ENCODE peak calls at places on chromosomes 7 and 10, in nine cellular contexts. One of them, this sample, is unnamed.

GRCh38 chr10:24299587-24300258 is 90.8 kb downstream of the KIAA1217 start:
- DNase-seq in NCI-H748 treated with DMSO at 0.1 percent for 48 hours: no peak
- DNase-seq in stimulated activated CD8-positive, alpha-beta memory T cell treated with anti-CD3 and anti-CD28 coated beads, Interleukin-12 subunit alpha, Interleukin-12 subunit beta, amount 100 ng/mL, for 4 hours: no peak
- DNase-seq in GM03348: no peak
- DNase-seq in tibial nerve: no peak
- DNase-seq in AG20443: no peak
- DNase-seq in left cardiac atrium: no peak
- DNase-seq in activated T-cell treated with anti-CD3 and anti-CD28 coated beads, Interleukin-2, amount 50 U/mL, for 4 hours: no peak
- DNase-seq in activated T-helper 1 cell treated with anti-CD3 and anti-CD28 coated beads, Interleukin-2, amount 50 U/mL, for 16 hours: no peak
- DNase-seq in this sample: no peak

GRCh38 chr7:151658778-151659177 is 139.1 kb upstream of the RHEB start:
- DNase-seq in stimulated activated CD8-positive, alpha-beta memory T cell treated with anti-CD3 and anti-CD28 coated beads, Interleukin-12 subunit alpha, Interleukin-12 subunit beta, amount 100 ng/mL, for 4 hours: no peak
- DNase-seq in left cardiac atrium: no peak
- DNase-seq in activated T-helper 1 cell treated with anti-CD3 and anti-CD28 coated beads, Interleukin-2, amount 50 U/mL, for 16 hours: no peak
- DNase-seq in AG20443: no peak
- DNase-seq in NCI-H748 treated with DMSO at 0.1 percent for 48 hours: no peak
- DNase-seq in GM03348: peak
- DNase-seq in tibial nerve: no peak
- DNase-seq in activated T-cell treated with anti-CD3 and anti-CD28 coated beads, Interleukin-2, amount 50 U/mL, for 4 hours: no peak
- DNase-seq in this sample: no peak

GRCh38 chr7:143372070-143372469 is 9.1 kb upstream of the ZYX start:
- DNase-seq in GM03348: no peak
- DNase-seq in activated T-helper 1 cell treated with anti-CD3 and anti-CD28 coated beads, Interleukin-2, amount 50 U/mL, for 16 hours: peak
- DNase-seq in activated T-cell treated with anti-CD3 and anti-CD28 coated beads, Interleukin-2, amount 50 U/mL, for 4 hours: peak
- DNase-seq in left cardiac atrium: no peak
- DNase-seq in tibial nerve: peak
- DNase-seq in NCI-H748 treated with DMSO at 0.1 percent for 48 hours: no peak
- DNase-seq in AG20443: no peak
- DNase-seq in stimulated activated CD8-positive, alpha-beta memory T cell treated with anti-CD3 and anti-CD28 coated beads, Interleukin-12 subunit alpha, Interleukin-12 subunit beta, amount 100 ng/mL, for 4 hours: no peak
- DNase-seq in this sample: no peak

GRCh38 chr10:100364147-100364546 is 17.1 kb downstream of the SCD start:
- DNase-seq in activated T-cell treated with anti-CD3 and anti-CD28 coated beads, Interleukin-2, amount 50 U/mL, for 4 hours: no peak
- DNase-seq in AG20443: no peak
- DNase-seq in tibial nerve: no peak
- DNase-seq in NCI-H748 treated with DMSO at 0.1 percent for 48 hours: no peak
- DNase-seq in GM03348: no peak
- DNase-seq in stimulated activated CD8-positive, alpha-beta memory T cell treated with anti-CD3 and anti-CD28 coated beads, Interleukin-12 subunit alpha, Interleukin-12 subunit beta, amount 100 ng/mL, for 4 hours: no peak
- DNase-seq in left cardiac atrium: no peak
- DNase-seq in activated T-helper 1 cell treated with anti-CD3 and anti-CD28 coated beads, Interleukin-2, amount 50 U/mL, for 16 hours: no peak
- DNase-seq in this sample: no peak

GRCh38 chr10:103663802-103664201 is 170.3 kb downstream of the NEURL1 start:
- DNase-seq in activated T-cell treated with anti-CD3 and anti-CD28 coated beads, Interleukin-2, amount 50 U/mL, for 4 hours: no peak
- DNase-seq in tibial nerve: no peak
- DNase-seq in AG20443: no peak
- DNase-seq in activated T-helper 1 cell treated with anti-CD3 and anti-CD28 coated beads, Interleukin-2, amount 50 U/mL, for 16 hours: no peak
- DNase-seq in stimulated activated CD8-positive, alpha-beta memory T cell treated with anti-CD3 and anti-CD28 coated beads, Interleukin-12 subunit alpha, Interleukin-12 subunit beta, amount 100 ng/mL, for 4 hours: no peak
- DNase-seq in left cardiac atrium: peak
- DNase-seq in NCI-H748 treated with DMSO at 0.1 percent for 48 hours: no peak
- DNase-seq in GM03348: no peak
- DNase-seq in this sample: no peak

GRCh38 chr10:28054211-28054888 is 55.5 kb upstream of the ODAD2 start:
- DNase-seq in tibial nerve: no peak
- DNase-seq in GM03348: peak
- DNase-seq in activated T-helper 1 cell treated with anti-CD3 and anti-CD28 coated beads, Interleukin-2, amount 50 U/mL, for 16 hours: no peak
- DNase-seq in activated T-cell treated with anti-CD3 and anti-CD28 coated beads, Interleukin-2, amount 50 U/mL, for 4 hours: no peak
- DNase-seq in NCI-H748 treated with DMSO at 0.1 percent for 48 hours: no peak
- DNase-seq in left cardiac atrium: no peak
- DNase-seq in AG20443: peak
- DNase-seq in stimulated activated CD8-positive, alpha-beta memory T cell treated with anti-CD3 and anti-CD28 coated beads, Interleukin-12 subunit alpha, Interleukin-12 subunit beta, amount 100 ng/mL, for 4 hours: no peak
- DNase-seq in this sample: no peak

GRCh38 chr7:40551685-40552576 is 417.1 kb downstream of the SUGCT start:
- DNase-seq in activated T-helper 1 cell treated with anti-CD3 and anti-CD28 coated beads, Interleukin-2, amount 50 U/mL, for 16 hours: no peak
- DNase-seq in tibial nerve: no peak
- DNase-seq in GM03348: peak
- DNase-seq in stimulated activated CD8-positive, alpha-beta memory T cell treated with anti-CD3 and anti-CD28 coated beads, Interleukin-12 subunit alpha, Interleukin-12 subunit beta, amount 100 ng/mL, for 4 hours: no peak
- DNase-seq in NCI-H748 treated with DMSO at 0.1 percent for 48 hours: no peak
- DNase-seq in left cardiac atrium: no peak
- DNase-seq in AG20443: peak
- DNase-seq in activated T-cell treated with anti-CD3 and anti-CD28 coated beads, Interleukin-2, amount 50 U/mL, for 4 hours: no peak
- DNase-seq in this sample: no peak

GRCh38 chr10:131732631-131733127 is 168.1 kb upstream of the PPP2R2D start:
- DNase-seq in GM03348: no peak
- DNase-seq in activated T-cell treated with anti-CD3 and anti-CD28 coated beads, Interleukin-2, amount 50 U/mL, for 4 hours: no peak
- DNase-seq in stimulated activated CD8-positive, alpha-beta memory T cell treated with anti-CD3 and anti-CD28 coated beads, Interleukin-12 subunit alpha, Interleukin-12 subunit beta, amount 100 ng/mL, for 4 hours: no peak
- DNase-seq in NCI-H748 treated with DMSO at 0.1 percent for 48 hours: no peak
- DNase-seq in activated T-helper 1 cell treated with anti-CD3 and anti-CD28 coated beads, Interleukin-2, amount 50 U/mL, for 16 hours: no peak
- DNase-seq in left cardiac atrium: no peak
- DNase-seq in tibial nerve: no peak
- DNase-seq in AG20443: no peak
- DNase-seq in this sample: no peak

GRCh38 chr10:17756557-17757208 is 4.7 kb downstream of the TMEM236 start:
- DNase-seq in tibial nerve: no peak
- DNase-seq in NCI-H748 treated with DMSO at 0.1 percent for 48 hours: no peak
- DNase-seq in stimulated activated CD8-positive, alpha-beta memory T cell treated with anti-CD3 and anti-CD28 coated beads, Interleukin-12 subunit alpha, Interleukin-12 subunit beta, amount 100 ng/mL, for 4 hours: no peak
- DNase-seq in GM03348: no peak
- DNase-seq in activated T-helper 1 cell treated with anti-CD3 and anti-CD28 coated beads, Interleukin-2, amount 50 U/mL, for 16 hours: no peak
- DNase-seq in AG20443: no peak
- DNase-seq in left cardiac atrium: no peak
- DNase-seq in activated T-cell treated with anti-CD3 and anti-CD28 coated beads, Interleukin-2, amount 50 U/mL, for 4 hours: no peak
- DNase-seq in this sample: no peak

GRCh38 chr7:114432627-114433026 is 18.0 kb downstream of the FOXP2 start:
- DNase-seq in tibial nerve: no peak
- DNase-seq in activated T-helper 1 cell treated with anti-CD3 and anti-CD28 coated beads, Interleukin-2, amount 50 U/mL, for 16 hours: no peak
- DNase-seq in activated T-cell treated with anti-CD3 and anti-CD28 coated beads, Interleukin-2, amount 50 U/mL, for 4 hours: no peak
- DNase-seq in left cardiac atrium: no peak
- DNase-seq in stimulated activated CD8-positive, alpha-beta memory T cell treated with anti-CD3 and anti-CD28 coated beads, Interleukin-12 subunit alpha, Interleukin-12 subunit beta, amount 100 ng/mL, for 4 hours: no peak
- DNase-seq in NCI-H748 treated with DMSO at 0.1 percent for 48 hours: no peak
- DNase-seq in GM03348: no peak
- DNase-seq in AG20443: no peak
- DNase-seq in this sample: no peak

GRCh38 chr7:84261509-84261908 is 66.9 kb upstream of the SEMA3A start:
- DNase-seq in GM03348: no peak
- DNase-seq in NCI-H748 treated with DMSO at 0.1 percent for 48 hours: no peak
- DNase-seq in stimulated activated CD8-positive, alpha-beta memory T cell treated with anti-CD3 and anti-CD28 coated beads, Interleukin-12 subunit alpha, Interleukin-12 subunit beta, amount 100 ng/mL, for 4 hours: no peak
- DNase-seq in AG20443: no peak
- DNase-seq in tibial nerve: no peak
- DNase-seq in activated T-helper 1 cell treated with anti-CD3 and anti-CD28 coated beads, Interleukin-2, amount 50 U/mL, for 16 hours: no peak
- DNase-seq in activated T-cell treated with anti-CD3 and anti-CD28 coated beads, Interleukin-2, amount 50 U/mL, for 4 hours: no peak
- DNase-seq in left cardiac atrium: no peak
- DNase-seq in this sample: no peak